ENCODE peak calls at places on chromosomes 7 and 10, in eight cellular contexts. N is WERI-Rb-1, P is stomach, C is PC-3, S is MCF 10A, L is GM12865, D is OCI-LY7, Q is WTC11. V is an unnamed sample.

GRCh38 chr7:95511716-95512260 is 26.0 kb downstream of the ASB4 start:
- DNase-seq in Q (peak; percentile 67), P (peak; percentile 78), D (peak; percentile 63), C (peak; percentile 74), N (peak; percentile 70), S (peak; percentile 78), L (peak; percentile 82), V (no peak)

GRCh38 chr10:132986076-132986475 is 43.7 kb upstream of the CFAP46 start:
- DNase-seq in N (no peak), C (no peak), S (no peak), P (no peak), Q (no peak), D (no peak), L (no peak), V (no peak)

GRCh38 chr10:73910401-73910763 is 550 bp upstream of the PLAU start:
- DNase-seq in L (no peak), Q (no peak), C (peak; percentile 69), P (no peak), D (peak; percentile 67), S (no peak), N (peak; percentile 36), V (no peak)

GRCh38 chr7:106057204-106057961 is 54.7 kb downstream of the SYPL1 start:
- DNase-seq in C (no peak), S (no peak), D (peak; percentile 68), L (peak; percentile 46), Q (no peak), P (no peak), N (no peak), V (no peak)

GRCh38 chr7:45215611-45216062 is 58.0 kb downstream of the RAMP3 start:
- DNase-seq in N (peak; percentile 81), S (no peak), C (no peak), Q (no peak), P (no peak), L (no peak), D (no peak), V (no peak)

GRCh38 chr10:132851451-132851850 is 65.5 kb upstream of the NKX6-2 start:
- DNase-seq in Q (no peak), N (no peak), P (peak; percentile 55), C (no peak), L (no peak), D (no peak), S (no peak), V (peak; percentile 48)

GRCh38 chr7:158076215-158076614 is 511.4 kb downstream of the PTPRN2 start:
- DNase-seq in C (no peak), D (no peak), N (no peak), S (no peak), Q (no peak), P (no peak), L (no peak), V (no peak)

GRCh38 chr7:116224492-116225098 is 14.3 kb downstream of the TES start:
- DNase-seq in L (peak; percentile 49), N (no peak), P (no peak), D (no peak), S (peak; percentile 29), Q (no peak), C (no peak), V (no peak)

GRCh38 chr10:68032113-68032512 is 43.0 kb downstream of the HERC4 start:
- DNase-seq in S (no peak), L (peak; percentile 22), P (no peak), N (no peak), C (no peak), Q (no peak), D (no peak), V (no peak)

GRCh38 chr10:14688606-14689005 is 86.1 kb downstream of the FAM107B start:
- DNase-seq in D (no peak), P (no peak), Q (no peak), C (no peak), L (no peak), S (no peak), N (no peak), V (no peak)

GRCh38 chr10:114479307-114479706 is 75.0 kb upstream of the AFAP1L2 start:
- DNase-seq in L (no peak), Q (no peak), C (no peak), P (no peak), N (no peak), S (no peak), D (no peak), V (no peak)

GRCh38 chr10:317219-317868 is 182.1 kb downstream of the ZMYND11 start:
- DNase-seq in N (no peak), P (no peak), D (peak; percentile 91), Q (no peak), C (no peak), L (peak; percentile 83), S (no peak), V (no peak)

GRCh38 chr10:15719899-15720634 is at the start of gene ITGA8:
- DNase-seq in S (no peak), N (peak; percentile 53), C (no peak), L (peak; percentile 6), P (no peak), D (no peak), Q (peak; percentile 59), V (peak; percentile 70)

DNA sequence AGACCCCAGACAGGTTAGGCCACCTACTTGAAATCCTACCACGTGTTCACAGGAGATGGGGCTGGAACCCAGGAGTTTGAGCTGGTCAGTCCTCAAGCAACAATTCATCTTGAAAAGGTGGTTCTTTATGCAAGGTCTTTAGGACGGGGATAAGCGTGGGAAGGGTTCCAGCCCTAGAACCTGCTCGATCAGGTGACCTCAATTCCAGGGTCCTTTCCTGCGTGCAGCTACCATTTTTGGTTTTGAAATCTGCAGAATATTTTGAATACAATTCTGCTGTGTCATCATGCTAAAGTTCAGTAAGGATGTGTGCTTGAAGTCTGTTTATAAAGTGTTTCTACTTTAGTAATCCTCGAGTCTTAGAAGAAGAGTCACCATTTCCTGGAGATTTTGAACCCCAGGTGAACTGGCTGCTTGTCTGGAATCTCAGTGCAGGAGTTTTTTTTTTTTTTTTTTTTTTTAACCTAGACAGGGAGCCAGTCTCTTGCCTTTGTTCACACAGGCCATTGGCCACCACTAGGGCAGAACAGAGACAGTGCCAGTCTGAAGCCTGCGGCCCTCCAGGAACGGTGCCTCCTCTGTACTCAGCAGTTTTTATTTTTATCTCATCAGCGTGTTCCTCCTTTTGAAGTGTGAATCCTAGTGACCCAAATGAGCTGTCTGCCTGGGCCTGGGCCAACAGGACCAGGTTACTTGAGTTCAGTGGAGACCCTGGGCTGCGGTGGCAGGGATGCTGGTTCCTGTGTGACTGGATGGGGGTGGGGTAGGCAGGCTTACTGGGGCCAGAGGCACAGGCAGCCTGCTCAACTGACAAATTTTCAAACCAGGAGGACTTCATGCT is 54.6 kb downstream of the EEPD1 start:
- DNase-seq in L (no peak), C (peak; percentile 70), N (no peak), D (no peak), P (peak; percentile 36), Q (no peak), S (peak; percentile 53), V (no peak)
- TF ChIP-seq CTCF in L (no peak), C (no peak), N (no peak), D (no peak), P (no peak), Q (no peak), S (no peak), V (no peak)

DNA sequence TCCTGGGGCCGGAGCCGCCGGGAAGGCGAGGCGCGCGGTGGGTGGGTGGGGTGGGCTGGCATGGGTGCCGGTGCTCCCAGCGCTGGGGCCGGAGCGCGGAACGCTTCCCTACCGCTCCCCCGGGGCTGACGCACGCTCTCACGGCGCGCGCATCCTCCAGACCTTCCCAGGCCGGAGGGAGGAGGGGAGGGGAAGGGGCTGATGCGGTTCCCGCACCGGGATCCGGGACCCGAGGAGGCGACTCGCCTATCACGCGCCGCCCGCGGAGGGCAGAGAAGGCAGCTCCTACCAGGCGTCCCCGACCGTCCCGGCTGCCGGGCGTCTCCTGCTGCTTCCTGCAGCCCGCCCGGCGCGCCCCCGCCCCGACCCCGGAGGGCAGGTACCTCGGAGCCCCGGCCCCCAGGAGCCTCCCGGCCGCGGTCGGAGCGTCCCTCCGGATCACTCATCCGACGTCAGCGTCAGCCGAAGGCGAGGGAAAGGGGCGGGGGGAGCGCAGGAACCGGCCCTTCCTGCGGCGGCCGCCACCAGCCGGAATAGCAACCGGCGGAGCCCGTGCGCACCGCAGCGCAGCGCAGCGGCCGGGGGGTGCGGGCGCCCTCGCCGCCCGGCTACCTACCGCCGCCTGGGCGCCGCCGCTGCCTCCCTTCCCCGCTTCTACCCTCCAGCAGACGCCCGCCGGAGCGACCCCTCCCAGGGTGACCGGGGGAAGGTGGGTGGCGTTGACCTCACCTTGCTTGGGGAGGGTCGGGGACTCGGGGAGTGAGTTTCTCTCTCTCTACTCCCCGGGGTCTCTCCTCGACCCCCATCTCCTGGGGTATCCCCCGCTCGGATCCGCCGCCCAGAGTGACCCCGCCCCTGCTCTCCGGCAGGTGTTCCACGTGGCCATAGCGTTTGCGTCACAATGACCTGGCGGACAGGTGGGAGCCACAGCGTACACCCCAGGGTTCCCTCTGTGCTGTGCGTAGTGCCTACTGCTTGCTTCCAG is at the start of gene ICA1:
- DNase-seq in N (peak; percentile 83), S (peak; percentile 66), P (peak; percentile 78), D (no peak), L (peak; percentile 47), Q (peak; percentile 82), C (peak; percentile 67), V (peak; percentile 74)
- TF ChIP-seq CTCF in N (no peak), S (no peak), P (no peak), D (no peak), L (no peak), Q (no peak), C (no peak), V (no peak)

GRCh38 chr7:27663989-27664331 is 1.3 kb upstream of the HIBADH start:
- DNase-seq in L (no peak), S (no peak), Q (no peak), D (no peak), P (no peak), N (no peak), C (no peak), V (no peak)

GRCh38 chr7:27661776-27662489 is 750 bp downstream of the HIBADH start:
- DNase-seq in L (peak; percentile 49), S (no peak), P (no peak), N (peak; percentile 30), C (no peak), D (peak; percentile 52), Q (peak; percentile 30), V (no peak)

GRCh38 chr7:27656724-27657123 is 6.0 kb downstream of the HIBADH start:
- DNase-seq in N (no peak), C (no peak), Q (no peak), L (no peak), P (no peak), D (no peak), S (no peak), V (no peak)

GRCh38 chr7:27662490-27663205 is at the start of gene HIBADH:
- DNase-seq in N (peak; percentile 98), D (peak; percentile 99), C (peak; percentile 99), P (peak; percentile 99), Q (peak; percentile 97), S (peak; percentile 99), L (peak; percentile 99), V (peak; percentile 94)
- TF ChIP-seq CTCF in N (no peak), D (peak; percentile 10), C (no peak), P (no peak), Q (no peak), S (peak; percentile 16), L (peak; percentile 2), V (peak; percentile 20)

GRCh38 chr7:17474724-17475344 is 176.4 kb downstream of the AHR start:
- DNase-seq in Q (peak; percentile 38), N (peak; percentile 11), L (no peak), D (no peak), S (peak; percentile 16), C (peak; percentile 24), P (no peak), V (no peak)
- TF ChIP-seq CTCF in Q (no peak), N (peak; percentile 21), L (no peak), D (no peak), S (peak; percentile 10), C (peak; percentile 48), P (no peak), V (peak; percentile 51)